ENCODE peak calls at places on chromosome 5, in six cellular contexts. R, E, N, H, L and B are unnamed samples.
A peak's percentile ranks its signal among the peaks of the same experiment; 100 is the strongest.

GRCh38 chr5:111765613-111766012 is 8.6 kb upstream of the NREP start:
- DNase-seq in N (no peak), L (no peak), R (no peak), H (no peak), E (no peak), B (no peak)

GRCh38 chr5:172731286-172732073 is 39.5 kb downstream of the DUSP1 start:
- DNase-seq in R (no peak), H (no peak), L (no peak), N (no peak), E (no peak), B (no peak)

GRCh38 chr5:96017951-96018350 is 56.3 kb upstream of the ELL2 start:
- DNase-seq in H (no peak), E (no peak), R (no peak), N (no peak), L (peak; percentile 40), B (peak; percentile 90)

GRCh38 chr5:55149396-55149795 is 10.6 kb upstream of the GPX8 start:
- DNase-seq in H (no peak), E (no peak), L (no peak), N (no peak), R (no peak), B (no peak)

GRCh38 chr5:160311491-160312138 is 749 bp downstream of the CCNJL start:
- DNase-seq in N (no peak), R (peak; percentile 31), H (peak; percentile 14), E (no peak), L (no peak), B (no peak)

GRCh38 chr5:133428072-133428660 is 184.2 kb downstream of the FSTL4 start:
- DNase-seq in R (no peak), L (no peak), H (no peak), N (no peak), E (no peak), B (no peak)

GRCh38 chr5:65801332-65801731 is 79.3 kb downstream of the NLN start:
- DNase-seq in E (no peak), L (peak; percentile 15), R (no peak), N (no peak), H (no peak), B (no peak)

GRCh38 chr5:172764861-172765765 is 5.9 kb downstream of the DUSP1 start:
- DNase-seq in R (peak; percentile 100), E (peak; percentile 90), H (peak; percentile 92), N (peak; percentile 93), L (peak; percentile 100), B (peak; percentile 99)

GRCh38 chr5:98360548-98360947 is 412.9 kb upstream of the RGMB start:
- DNase-seq in E (no peak), N (no peak), L (no peak), R (no peak), H (no peak), B (no peak)

GRCh38 chr5:9108156-9108555 is 437.7 kb downstream of the SEMA5A start:
- DNase-seq in N (no peak), E (no peak), H (no peak), R (no peak), L (no peak), B (no peak)

GRCh38 chr5:36301858-36302603 is at the start of gene RANBP3L:
- DNase-seq in R (peak; percentile 22), H (no peak), L (no peak), E (no peak), N (peak; percentile 20), B (no peak)

GRCh38 chr5:35384658-35385057 is 154.4 kb upstream of the PRLR start:
- DNase-seq in H (no peak), N (no peak), L (no peak), R (no peak), E (no peak), B (no peak)

GRCh38 chr5:173592050-173592669 is 24.3 kb downstream of the BOD1 start:
- DNase-seq in H (no peak), E (no peak), L (no peak), R (no peak), N (no peak), B (no peak)

GRCh38 chr5:172486451-172486850 is 32.1 kb upstream of the SH3PXD2B start:
- DNase-seq in E (no peak), H (no peak), N (no peak), R (peak; percentile 40), L (no peak), B (no peak)

GRCh38 chr5:98349251-98349989 is 424.0 kb upstream of the RGMB start:
- DNase-seq in L (peak; percentile 39), R (no peak), H (no peak), N (peak; percentile 13), E (no peak), B (peak; percentile 57)

GRCh38 chr5:9411142-9411541 is 134.7 kb downstream of the SEMA5A start:
- DNase-seq in R (no peak), N (no peak), H (no peak), L (no peak), E (no peak), B (no peak)

GRCh38 chr5:181221105-181221791 is 1.8 kb upstream of the TRIM41 start:
- DNase-seq in H (peak; percentile 45), R (no peak), E (no peak), N (no peak), L (no peak), B (no peak)

GRCh38 chr5:179874136-179874535 is 15.5 kb upstream of the MRNIP start:
- DNase-seq in E (no peak), L (no peak), R (no peak), H (no peak), N (no peak), B (no peak)

GRCh38 chr5:169289520-169289919 is 11.4 kb downstream of the SLIT3 start:
- DNase-seq in H (no peak), N (no peak), R (no peak), L (no peak), E (no peak), B (no peak)

GRCh38 chr5:14760548-14761002 is 96.1 kb downstream of the OTULIN start:
- DNase-seq in E (no peak), R (peak; percentile 75), L (no peak), N (no peak), H (no peak), B (no peak)

GRCh38 chr5:172293054-172293744 is 9.6 kb upstream of the UBTD2 start:
- DNase-seq in R (peak; percentile 58), N (peak; percentile 67), H (peak; percentile 53), L (peak; percentile 54), E (peak; percentile 44), B (no peak)

GRCh38 chr5:53073349-53073748 is 36.2 kb downstream of the MOCS2 start:
- DNase-seq in H (no peak), R (no peak), E (no peak), L (no peak), N (no peak), B (no peak)